ENCODE peak calls at places on chromosome X, in eight cellular contexts. Z is GM23338; K is ovary; B is tibial artery; I is CD8-positive, alpha-beta T cell; F is mesenchymal stem cell; O is endodermal cell; Q is upper lobe of left lung. P is an unnamed sample. For H3K36me3, the result is how much of the 10 kb centered on the place peaks cover.

GRCh38 chrX:21996872-21997271 is 35.3 kb upstream of the PHEX start:
- DNase-seq in Z (no peak), K (no peak), B (peak), I (no peak), F (peak), O (no peak), Q (no peak), P (no peak)

GRCh38 chrX:113947548-113947947 is 636.3 kb upstream of the HTR2C start:
- DNase-seq in Z (peak), K (no peak), B (no peak), I (no peak), F (no peak), O (no peak), Q (no peak), P (no peak)

GRCh38 chrX:102835504-102836146 is 101.4 kb upstream of the RAB40AL start:
- DNase-seq in Z (peak), K (no peak), B (no peak), I (no peak), F (peak), O (peak), Q (no peak), P (no peak)

GRCh38 chrX:16882702-16883486 is 12.7 kb upstream of the RBBP7 start:
- DNase-seq in Z (peak), K (peak), B (peak), I (peak), F (peak), O (peak), Q (peak), P (peak)

GRCh38 chrX:68686684-68687045 is 39.2 kb downstream of the STARD8 start:
- DNase-seq in Z (peak), K (no peak), B (no peak), I (no peak), F (peak), O (no peak), Q (no peak), P (no peak)

GRCh38 chrX:1592128-1592862 is 891 bp downstream of the AKAP17A start:
- DNase-seq in Z (peak), K (peak), B (no peak), I (peak), F (peak), O (peak), Q (no peak), P (no peak)

GRCh38 chrX:45621356-45622041 is 420.8 kb upstream of the DIPK2B start:
- DNase-seq in Z (no peak), K (no peak), B (no peak), I (no peak), F (peak), O (no peak), Q (no peak), P (no peak)

GRCh38 chrX:23901805-23902204 is 5.9 kb downstream of the APOO start:
- DNase-seq in Z (peak), K (peak), B (peak), I (no peak), F (peak), O (peak), Q (no peak), P (no peak)

GRCh38 chrX:109393859-109394258 is 88.0 kb downstream of the GUCY2F start:
- DNase-seq in Z (peak), K (no peak), B (no peak), I (no peak), F (no peak), O (peak), Q (no peak), P (no peak)

GRCh38 chrX:120790118-120790517 is 85.5 kb downstream of the CT47B1 start:
- DNase-seq in Z (peak), K (peak), B (no peak), I (peak), F (peak), O (no peak), Q (no peak), P (no peak)

GRCh38 chrX:140794642-140795041 is 85.1 kb downstream of the LINC00632 start:
- DNase-seq in Z (no peak), K (no peak), B (no peak), I (no peak), F (no peak), O (no peak), Q (no peak), P (no peak)

GRCh38 chrX:13741695-13742094 is 7.1 kb downstream of the OFD1 start:
- DNase-seq in Z (no peak), K (no peak), B (no peak), I (no peak), F (no peak), O (no peak), Q (no peak), P (no peak)
- H3K36me3 ChIP-seq in Z (under half), K (under half), B (under half), I (under half), F (half or more), O (under half), Q (under half), P (under half)

GRCh38 chrX:155896512-155896911 is 15.4 kb downstream of the VAMP7 start:
- DNase-seq in Z (no peak), K (no peak), B (no peak), I (no peak), F (no peak), O (no peak), Q (no peak), P (no peak)
- H3K36me3 ChIP-seq in Z (under half), K (under half), B (under half), I (under half), F (half or more), O (half or more), Q (under half), P (under half)

GRCh38 chrX:33339219-33339618 is 127.9 kb upstream of the DMD start:
- DNase-seq in Z (peak), K (no peak), B (no peak), I (no peak), F (no peak), O (peak), Q (no peak), P (no peak)

GRCh38 chrX:33330798-33331197 is 119.4 kb upstream of the DMD start:
- DNase-seq in Z (no peak), K (no peak), B (no peak), I (no peak), F (no peak), O (no peak), Q (no peak), P (no peak)

DNA sequence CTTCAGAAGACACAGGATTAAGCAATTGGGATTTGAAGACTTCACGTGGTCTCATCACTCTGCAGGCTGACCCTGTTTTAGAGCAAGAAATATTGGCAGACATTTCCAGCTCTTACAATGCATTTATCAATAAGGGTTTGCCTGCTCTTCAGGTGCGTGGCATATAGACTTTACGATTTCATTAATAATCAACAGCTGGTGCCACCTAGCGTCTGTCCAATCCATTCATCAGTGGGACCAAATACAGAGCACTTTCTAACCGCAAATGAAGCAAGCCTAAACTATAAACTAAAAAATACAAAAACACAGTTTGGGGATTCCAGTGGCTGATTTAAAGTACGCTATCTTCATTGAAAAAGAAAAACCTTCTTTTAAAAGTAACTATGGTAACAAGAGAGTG is 125.4 kb upstream of the DMD start:
- DNase-seq in Z (peak), K (peak), B (peak), I (no peak), F (peak), O (peak), Q (no peak), P (no peak)
- H3K36me3 ChIP-seq in Z (under half), K (under half), B (under half), I (under half), F (under half), O (under half), Q (under half), P (under half)

GRCh38 chrX:8724176-8724757 is 7.7 kb downstream of the ANOS1 start:
- DNase-seq in Z (peak), K (no peak), B (no peak), I (no peak), F (no peak), O (peak), Q (no peak), P (no peak)
- H3K36me3 ChIP-seq in Z (under half), K (under half), B (under half), I (under half), F (under half), O (under half), Q (under half), P (under half)

DNA sequence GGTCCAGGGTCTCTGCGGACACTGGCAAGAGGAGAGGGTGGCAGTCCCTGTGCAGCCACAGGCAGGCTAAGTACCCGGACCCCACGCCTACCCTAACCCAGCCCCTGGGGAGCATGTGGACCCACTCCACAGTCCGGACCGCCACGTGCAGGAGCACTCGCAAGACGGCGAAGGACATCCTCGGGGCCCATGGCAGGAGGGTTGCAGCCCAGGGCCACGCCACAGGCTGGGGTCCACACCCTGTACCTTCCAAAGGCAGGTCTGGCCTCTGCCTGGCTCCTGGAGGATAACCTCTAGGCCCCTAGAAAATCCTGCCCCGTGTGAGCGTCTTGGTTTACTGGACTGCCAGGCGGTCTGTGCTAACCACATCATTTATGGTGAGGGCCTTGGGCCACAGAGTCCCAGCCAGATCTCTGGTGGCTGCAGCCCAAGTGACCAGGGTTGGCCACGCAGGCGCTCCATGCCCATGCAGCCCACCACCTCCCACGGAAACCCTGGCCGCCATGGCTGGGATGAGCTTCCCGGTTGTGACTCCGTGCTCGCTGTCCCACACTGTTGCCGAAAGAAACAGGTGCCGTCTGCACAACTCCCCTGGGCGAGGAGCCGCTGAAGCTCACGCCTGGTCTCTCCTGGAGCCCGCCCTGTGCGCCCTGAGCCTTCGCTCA is 10.0 kb downstream of the CCNQ start:
- DNase-seq in Z (no peak), K (no peak), B (no peak), I (no peak), F (no peak), O (no peak), Q (peak), P (no peak)
- H3K36me3 ChIP-seq in Z (under half), K (under half), B (under half), I (under half), F (under half), O (under half), Q (under half), P (under half)

GRCh38 chrX:71378752-71379151 is 12.6 kb downstream of the TAF1 start:
- DNase-seq in Z (no peak), K (no peak), B (no peak), I (no peak), F (no peak), O (no peak), Q (no peak), P (no peak)
- H3K36me3 ChIP-seq in Z (under half), K (under half), B (under half), I (under half), F (half or more), O (half or more), Q (under half), P (under half)

GRCh38 chrX:104486691-104487090 is 79.3 kb upstream of the IL1RAPL2 start:
- DNase-seq in Z (no peak), K (no peak), B (no peak), I (no peak), F (no peak), O (no peak), Q (no peak), P (no peak)
- H3K36me3 ChIP-seq in Z (under half), K (under half), B (under half), I (under half), F (under half), O (under half), Q (under half), P (under half)